ENCODE peak calls at places on chromosomes 13 and 19, in ten cellular contexts. X, T, U, O, K, N, Q, M, I and J are unnamed samples.

GRCh38 chr19:50823389-50824042 is at the start of gene KLK1:
- DNase-seq in X (no peak), T (no peak), U (no peak), O (no peak), K (no peak), N (no peak), Q (no peak), M (no peak), I (no peak), J (no peak)

GRCh38 chr13:107057028-107057427 is 489.1 kb upstream of the ARGLU1 start:
- DNase-seq in X (no peak), T (no peak), U (no peak), O (no peak), K (no peak), N (no peak), Q (no peak), M (no peak), I (no peak), J (no peak)

GRCh38 chr19:1910169-1910568 is 5.0 kb downstream of the ADAT3 start:
- DNase-seq in X (no peak), T (no peak), U (no peak), O (peak), K (no peak), N (no peak), Q (no peak), M (no peak), I (peak), J (no peak)

GRCh38 chr19:31096930-31097329 is 252.3 kb downstream of the TSHZ3 start:
- DNase-seq in X (no peak), T (no peak), U (no peak), O (no peak), K (no peak), N (no peak), Q (no peak), M (no peak), I (no peak), J (no peak)

GRCh38 chr19:15251749-15252397 is 19.6 kb upstream of the EPHX3 start:
- DNase-seq in X (peak), T (peak), U (no peak), O (no peak), K (no peak), N (peak), Q (peak), M (peak), I (peak), J (peak)

GRCh38 chr19:42229855-42230331 is 9.8 kb downstream of the ZNF526 start:
- DNase-seq in X (no peak), T (no peak), U (no peak), O (no peak), K (no peak), N (peak), Q (no peak), M (no peak), I (peak), J (no peak)

GRCh38 chr19:29999490-29999889 is 57.5 kb downstream of the URI1 start:
- DNase-seq in X (no peak), T (no peak), U (no peak), O (no peak), K (no peak), N (no peak), Q (no peak), M (no peak), I (no peak), J (no peak)

GRCh38 chr19:44951179-44952159 is 3.7 kb upstream of the CLPTM1 start:
- DNase-seq in X (peak), T (peak), U (peak), O (peak), K (peak), N (no peak), Q (peak), M (peak), I (peak), J (peak)

GRCh38 chr19:14472202-14472961 is 2.8 kb downstream of the PTGER1 start:
- DNase-seq in X (peak), T (peak), U (peak), O (peak), K (peak), N (peak), Q (no peak), M (no peak), I (no peak), J (peak)

GRCh38 chr19:56088454-56089215 is 32.5 kb downstream of the ZNF787 start:
- DNase-seq in X (no peak), T (no peak), U (no peak), O (no peak), K (no peak), N (no peak), Q (no peak), M (no peak), I (no peak), J (no peak)